ENCODE peak calls at places on chromosomes 3 and 15, in five cellular contexts. One of them, this sample, is unnamed.

GRCh38 chr3:98710008-98710672 is 53.0 kb upstream of the ST3GAL6 start:
- DNase-seq in SW480: no peak
- DNase-seq in Caco-2: no peak
- DNase-seq in heart left ventricle: no peak
- DNase-seq in fibroblast of mammary gland: no peak
- DNase-seq in this sample: no peak

GRCh38 chr3:126114406-126115386 is 30.8 kb upstream of the SLC41A3 start:
- DNase-seq in SW480: no peak
- DNase-seq in Caco-2: no peak
- DNase-seq in fibroblast of mammary gland: no peak
- DNase-seq in heart left ventricle: no peak
- DNase-seq in this sample: no peak

GRCh38 chr3:151468284-151468917 is 7.5 kb upstream of the IGSF10 start:
- DNase-seq in heart left ventricle: no peak
- DNase-seq in fibroblast of mammary gland: peak; percentile 71
- DNase-seq in Caco-2: peak; percentile 78
- DNase-seq in SW480: peak; percentile 72
- DNase-seq in this sample: peak; percentile 54

GRCh38 chr3:136350132-136350531 is 100.0 kb downstream of the PCCB start:
- DNase-seq in heart left ventricle: no peak
- DNase-seq in SW480: no peak
- DNase-seq in fibroblast of mammary gland: peak; percentile 94
- DNase-seq in Caco-2: no peak
- DNase-seq in this sample: no peak

GRCh38 chr15:94722025-94722636 is 490.8 kb downstream of the MCTP2 start:
- DNase-seq in Caco-2: no peak
- DNase-seq in heart left ventricle: no peak
- DNase-seq in fibroblast of mammary gland: no peak
- DNase-seq in SW480: no peak
- DNase-seq in this sample: no peak

GRCh38 chr3:104951426-104951825 is 415.3 kb upstream of the ALCAM start:
- DNase-seq in fibroblast of mammary gland: peak; percentile 10
- DNase-seq in SW480: no peak
- DNase-seq in Caco-2: no peak
- DNase-seq in heart left ventricle: no peak
- DNase-seq in this sample: no peak

GRCh38 chr3:59772416-59773408 is 722.9 kb upstream of the CFAP20DC start:
- DNase-seq in heart left ventricle: no peak
- DNase-seq in SW480: peak; percentile 71
- DNase-seq in fibroblast of mammary gland: no peak
- DNase-seq in Caco-2: no peak
- DNase-seq in this sample: no peak

GRCh38 chr15:82936966-82937647 is 15.4 kb downstream of the HOMER2 start:
- DNase-seq in Caco-2: no peak
- DNase-seq in heart left ventricle: no peak
- DNase-seq in fibroblast of mammary gland: peak; percentile 25
- DNase-seq in SW480: no peak
- DNase-seq in this sample: no peak

GRCh38 chr3:52820741-52821140 is 9.7 kb downstream of the ITIH4 start:
- DNase-seq in fibroblast of mammary gland: peak; percentile 12
- DNase-seq in Caco-2: peak; percentile 62
- DNase-seq in heart left ventricle: no peak
- DNase-seq in SW480: peak; percentile 15
- DNase-seq in this sample: no peak

GRCh38 chr3:2948882-2949281 is 161.3 kb downstream of the IL5RA start:
- DNase-seq in fibroblast of mammary gland: no peak
- DNase-seq in heart left ventricle: no peak
- DNase-seq in SW480: no peak
- DNase-seq in Caco-2: no peak
- DNase-seq in this sample: no peak

GRCh38 chr15:78951841-78952238 is 7.0 kb upstream of the CTSH start:
- DNase-seq in SW480: no peak
- DNase-seq in heart left ventricle: no peak
- DNase-seq in Caco-2: peak; percentile 32
- DNase-seq in fibroblast of mammary gland: no peak
- DNase-seq in this sample: no peak

GRCh38 chr15:66472176-66472999 is 25.2 kb downstream of the SNAPC5 start:
- DNase-seq in Caco-2: peak; percentile 54
- DNase-seq in fibroblast of mammary gland: peak; percentile 36
- DNase-seq in heart left ventricle: no peak
- DNase-seq in SW480: no peak
- DNase-seq in this sample: no peak

GRCh38 chr3:136135039-136135802 is 60.9 kb downstream of the MSL2 start:
- DNase-seq in Caco-2: no peak
- DNase-seq in heart left ventricle: no peak
- DNase-seq in fibroblast of mammary gland: no peak
- DNase-seq in SW480: no peak
- DNase-seq in this sample: no peak

GRCh38 chr3:33218446-33219174 is at the start of gene SUSD5:
- DNase-seq in Caco-2: no peak
- DNase-seq in fibroblast of mammary gland: peak; percentile 25
- DNase-seq in heart left ventricle: peak; percentile 58
- DNase-seq in SW480: no peak
- DNase-seq in this sample: no peak

GRCh38 chr3:15861163-15861562 is 63.4 kb upstream of the ANKRD28 start:
- DNase-seq in fibroblast of mammary gland: no peak
- DNase-seq in SW480: no peak
- DNase-seq in Caco-2: no peak
- DNase-seq in heart left ventricle: no peak
- DNase-seq in this sample: no peak

GRCh38 chr3:41907330-41908073 is 54.4 kb downstream of the ULK4 start:
- DNase-seq in SW480: no peak
- DNase-seq in heart left ventricle: no peak
- DNase-seq in fibroblast of mammary gland: peak; percentile 28
- DNase-seq in Caco-2: no peak
- DNase-seq in this sample: no peak

GRCh38 chr15:40493089-40493840 is 22.5 kb downstream of the CHST14 start:
- DNase-seq in fibroblast of mammary gland: peak; percentile 34
- DNase-seq in Caco-2: no peak
- DNase-seq in heart left ventricle: no peak
- DNase-seq in SW480: peak; percentile 89
- DNase-seq in this sample: no peak

GRCh38 chr3:81872566-81872965 is 111.1 kb upstream of the GBE1 start:
- DNase-seq in heart left ventricle: no peak
- DNase-seq in fibroblast of mammary gland: no peak
- DNase-seq in SW480: no peak
- DNase-seq in Caco-2: no peak
- DNase-seq in this sample: no peak

GRCh38 chr3:14506626-14507344 is 33.4 kb downstream of the GRIP2 start:
- DNase-seq in heart left ventricle: no peak
- DNase-seq in SW480: no peak
- DNase-seq in Caco-2: no peak
- DNase-seq in fibroblast of mammary gland: no peak
- DNase-seq in this sample: no peak

GRCh38 chr3:83934208-83935150 is 1024.3 kb upstream of the CADM2 start:
- DNase-seq in heart left ventricle: no peak
- DNase-seq in Caco-2: peak; percentile 18
- DNase-seq in fibroblast of mammary gland: no peak
- DNase-seq in SW480: peak; percentile 56
- DNase-seq in this sample: no peak

GRCh38 chr3:9837701-9838582 is 5.9 kb downstream of the RPUSD3 start:
- DNase-seq in Caco-2: no peak
- DNase-seq in heart left ventricle: no peak
- DNase-seq in fibroblast of mammary gland: no peak
- DNase-seq in SW480: no peak
- DNase-seq in this sample: no peak

GRCh38 chr3:51715231-51716058 is 8.6 kb downstream of the GRM2 start:
- DNase-seq in Caco-2: no peak
- DNase-seq in SW480: no peak
- DNase-seq in heart left ventricle: no peak
- DNase-seq in fibroblast of mammary gland: no peak
- DNase-seq in this sample: no peak

GRCh38 chr15:29143909-29144308 is 125.7 kb downstream of the NSMCE3 start:
- DNase-seq in SW480: no peak
- DNase-seq in fibroblast of mammary gland: peak; percentile 75
- DNase-seq in Caco-2: no peak
- DNase-seq in heart left ventricle: no peak
- DNase-seq in this sample: no peak

GRCh38 chr3:25094932-25095690 is 333.0 kb upstream of the RARB start:
- DNase-seq in SW480: no peak
- DNase-seq in heart left ventricle: no peak
- DNase-seq in fibroblast of mammary gland: peak; percentile 10
- DNase-seq in Caco-2: no peak
- DNase-seq in this sample: no peak

GRCh38 chr15:88124199-88124598 is 132.3 kb downstream of the NTRK3 start:
- DNase-seq in fibroblast of mammary gland: no peak
- DNase-seq in heart left ventricle: no peak
- DNase-seq in Caco-2: no peak
- DNase-seq in SW480: no peak
- DNase-seq in this sample: no peak

GRCh38 chr3:102443021-102443420 is 8.2 kb downstream of the ZPLD1 start:
- DNase-seq in Caco-2: no peak
- DNase-seq in fibroblast of mammary gland: peak; percentile 47
- DNase-seq in SW480: no peak
- DNase-seq in heart left ventricle: no peak
- DNase-seq in this sample: no peak

GRCh38 chr3:44974406-44974805 is 1.6 kb downstream of the ZDHHC3 start:
- DNase-seq in SW480: no peak
- DNase-seq in fibroblast of mammary gland: no peak
- DNase-seq in heart left ventricle: no peak
- DNase-seq in Caco-2: no peak
- DNase-seq in this sample: no peak

GRCh38 chr3:195461518-195462307 is 18.9 kb upstream of the ACAP2 start:
- DNase-seq in Caco-2: no peak
- DNase-seq in SW480: no peak
- DNase-seq in heart left ventricle: no peak
- DNase-seq in fibroblast of mammary gland: no peak
- DNase-seq in this sample: no peak

GRCh38 chr3:69524826-69525225 is 138.9 kb upstream of the FRMD4B start:
- DNase-seq in SW480: no peak
- DNase-seq in heart left ventricle: no peak
- DNase-seq in fibroblast of mammary gland: no peak
- DNase-seq in Caco-2: no peak
- DNase-seq in this sample: no peak

GRCh38 chr3:44398853-44399252 is 60.3 kb downstream of the TCAIM start:
- DNase-seq in heart left ventricle: no peak
- DNase-seq in fibroblast of mammary gland: no peak
- DNase-seq in SW480: no peak
- DNase-seq in Caco-2: no peak
- DNase-seq in this sample: no peak

GRCh38 chr3:30720586-30721313 is 114.3 kb downstream of the TGFBR2 start:
- DNase-seq in SW480: peak; percentile 81
- DNase-seq in heart left ventricle: no peak
- DNase-seq in Caco-2: peak; percentile 71
- DNase-seq in fibroblast of mammary gland: peak; percentile 61
- DNase-seq in this sample: no peak

GRCh38 chr3:39721076-39721475 is 88.3 kb upstream of the MYRIP start:
- DNase-seq in fibroblast of mammary gland: no peak
- DNase-seq in Caco-2: no peak
- DNase-seq in SW480: no peak
- DNase-seq in heart left ventricle: no peak
- DNase-seq in this sample: no peak

GRCh38 chr3:115074502-115074901 is 72.6 kb downstream of the ZBTB20 start:
- DNase-seq in SW480: no peak
- DNase-seq in Caco-2: no peak
- DNase-seq in fibroblast of mammary gland: no peak
- DNase-seq in heart left ventricle: no peak
- DNase-seq in this sample: no peak

GRCh38 chr15:53133255-53133654 is 343.1 kb upstream of the ONECUT1 start:
- DNase-seq in Caco-2: no peak
- DNase-seq in SW480: no peak
- DNase-seq in heart left ventricle: no peak
- DNase-seq in fibroblast of mammary gland: no peak
- DNase-seq in this sample: no peak

GRCh38 chr15:100383302-100384107 is 41.7 kb upstream of the ADAMTS17 start:
- DNase-seq in Caco-2: peak; percentile 47
- DNase-seq in fibroblast of mammary gland: peak; percentile 8
- DNase-seq in heart left ventricle: no peak
- DNase-seq in SW480: peak; percentile 30
- DNase-seq in this sample: peak; percentile 45

GRCh38 chr3:188712257-188712924 is 459.4 kb upstream of the TPRG1 start:
- DNase-seq in heart left ventricle: no peak
- DNase-seq in SW480: no peak
- DNase-seq in fibroblast of mammary gland: peak; percentile 82
- DNase-seq in Caco-2: peak; percentile 10
- DNase-seq in this sample: peak; percentile 24